ENCODE peak calls at places on chromosomes 3 and 15, in five cellular contexts. B, E, D, Z and Q are unnamed samples.

GRCh38 chr3:73409405-73409804 is 215.3 kb downstream of the PDZRN3 start:
- DNase-seq in B (no peak), E (peak), D (no peak), Z (peak), Q (no peak)

GRCh38 chr3:56342475-56342874 is 125.8 kb downstream of the ERC2 start:
- DNase-seq in B (no peak), E (no peak), D (no peak), Z (no peak), Q (no peak)

GRCh38 chr3:277873-278272 is 81.3 kb downstream of the CHL1 start:
- DNase-seq in B (no peak), E (no peak), D (no peak), Z (no peak), Q (no peak)

GRCh38 chr3:134449277-134449676 is 36.5 kb downstream of the ANAPC13 start:
- DNase-seq in B (no peak), E (no peak), D (no peak), Z (peak), Q (no peak)

GRCh38 chr15:58346361-58346760 is 85.4 kb upstream of the LIPC start:
- DNase-seq in B (no peak), E (peak), D (no peak), Z (peak), Q (no peak)

GRCh38 chr3:115146032-115146417 is 1.1 kb downstream of the ZBTB20 start:
- DNase-seq in B (peak), E (peak), D (peak), Z (peak), Q (no peak)

GRCh38 chr3:6223572-6223971 is 637.3 kb upstream of the GRM7 start:
- DNase-seq in B (no peak), E (no peak), D (no peak), Z (no peak), Q (no peak)

GRCh38 chr3:107218864-107219269 is 158.4 kb upstream of the CCDC54 start:
- DNase-seq in B (no peak), E (no peak), D (no peak), Z (no peak), Q (no peak)

GRCh38 chr3:70856414-70857162 is 544.1 kb upstream of the MDFIC2 start:
- DNase-seq in B (no peak), E (peak), D (peak), Z (peak), Q (no peak)

GRCh38 chr3:190566043-190566933 is 52.4 kb downstream of the IL1RAP start:
- DNase-seq in B (no peak), E (peak), D (peak), Z (peak), Q (no peak)

GRCh38 chr3:105791919-105792786 is 76.7 kb downstream of the CBLB start:
- DNase-seq in B (no peak), E (peak), D (peak), Z (peak), Q (no peak)

GRCh38 chr3:189372205-189372764 is 200.5 kb downstream of the TPRG1 start:
- DNase-seq in B (no peak), E (no peak), D (no peak), Z (no peak), Q (no peak)

GRCh38 chr15:70202756-70203155 is 105.0 kb upstream of the TLE3 start:
- DNase-seq in B (no peak), E (no peak), D (no peak), Z (no peak), Q (no peak)

GRCh38 chr15:99454941-99455795 is 110.6 kb upstream of the MEF2A start:
- DNase-seq in B (no peak), E (peak), D (peak), Z (peak), Q (no peak)

GRCh38 chr3:118267588-118267987 is 767.1 kb downstream of the IGSF11 start:
- DNase-seq in B (no peak), E (no peak), D (no peak), Z (no peak), Q (no peak)

GRCh38 chr3:157542711-157543485 is 39.7 kb upstream of the VEPH1 start:
- DNase-seq in B (no peak), E (no peak), D (no peak), Z (peak), Q (no peak)

GRCh38 chr15:98292442-98293240 is 332.1 kb downstream of the ARRDC4 start:
- DNase-seq in B (no peak), E (no peak), D (no peak), Z (peak), Q (no peak)
- H3K4me3 ChIP-seq in B (no peak), E (no peak), D (no peak), Z (no peak), Q (no peak)

GRCh38 chr15:40405501-40406381 is at the start of gene IVD:
- DNase-seq in B (peak), E (peak), D (peak), Z (peak), Q (peak)

GRCh38 chr15:40412095-40412759 is 6.6 kb downstream of the IVD start:
- DNase-seq in B (no peak), E (no peak), D (no peak), Z (no peak), Q (no peak)

GRCh38 chr15:40410476-40410875 is 4.9 kb downstream of the IVD start:
- DNase-seq in B (no peak), E (no peak), D (no peak), Z (no peak), Q (no peak)

GRCh38 chr15:40409366-40409765 is 3.8 kb downstream of the IVD start:
- DNase-seq in B (no peak), E (no peak), D (no peak), Z (no peak), Q (no peak)

GRCh38 chr15:40407343-40407990 is 1.9 kb downstream of the IVD start:
- DNase-seq in B (no peak), E (no peak), D (no peak), Z (no peak), Q (no peak)
- H3K4me3 ChIP-seq in B (no peak), E (no peak), D (no peak), Z (no peak), Q (no peak)

GRCh38 chr3:41352526-41352925 is 153.2 kb downstream of the CTNNB1 start:
- DNase-seq in B (no peak), E (no peak), D (no peak), Z (no peak), Q (no peak)

GRCh38 chr3:41356775-41357174 is 157.5 kb downstream of the CTNNB1 start:
- DNase-seq in B (no peak), E (no peak), D (no peak), Z (no peak), Q (no peak)

GRCh38 chr3:41362638-41363559 is 163.6 kb downstream of the CTNNB1 start:
- DNase-seq in B (no peak), E (no peak), D (peak), Z (peak), Q (no peak)

DNA sequence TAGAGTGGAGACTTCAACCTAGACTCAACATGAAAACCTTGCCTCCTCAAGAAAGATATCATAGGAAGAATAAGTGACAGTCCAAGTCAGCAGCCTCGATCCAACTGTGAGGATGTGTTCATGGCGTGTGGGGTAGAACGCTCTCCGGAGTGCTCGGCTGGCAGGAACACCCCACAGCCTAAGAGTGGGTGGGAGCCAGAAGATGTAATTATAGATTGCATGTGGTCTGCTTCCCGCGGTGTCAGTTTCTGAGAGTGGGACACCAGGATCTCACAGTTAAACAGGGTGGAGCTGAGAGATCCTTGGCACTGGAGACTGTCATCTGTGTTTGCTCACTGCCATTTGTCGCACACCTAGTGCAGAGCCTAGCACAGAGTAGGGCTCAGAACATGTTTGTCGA is 158.0 kb downstream of the CTNNB1 start:
- DNase-seq in B (no peak), E (no peak), D (no peak), Z (no peak), Q (no peak)
- H3K4me3 ChIP-seq in B (no peak), E (no peak), D (no peak), Z (no peak), Q (no peak)

DNA sequence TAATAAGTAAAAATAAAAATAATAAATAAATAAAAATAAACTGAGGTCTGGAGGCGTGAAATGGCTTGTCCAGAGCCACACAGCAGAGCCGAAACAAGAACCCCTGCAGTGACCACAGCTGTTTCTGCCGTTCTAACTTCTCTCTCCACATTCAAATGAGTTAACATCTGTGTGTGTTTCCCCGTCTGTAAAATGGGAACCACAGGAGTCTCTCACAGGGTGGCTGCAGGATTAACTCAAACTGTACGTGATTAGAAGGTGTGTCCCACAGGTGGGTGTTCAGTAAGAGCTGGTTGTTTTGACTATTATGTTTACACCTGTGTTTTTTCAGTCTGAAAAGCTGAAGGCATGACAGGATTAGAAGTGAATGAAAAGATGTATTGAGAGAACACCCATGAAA is 27.0 kb upstream of the MUC4 start:
- DNase-seq in B (no peak), E (no peak), D (no peak), Z (no peak), Q (no peak)
- H3K4me3 ChIP-seq in B (no peak), E (no peak), D (no peak), Z (no peak), Q (no peak)